ENCODE peak calls at places on chromosomes 7 and 10, in four cellular contexts. K, L, T and M are unnamed samples.

GRCh38 chr10:77004917-77005564 is 632.6 kb downstream of the KCNMA1 start:
- DNase-seq in K (no peak), L (peak), T (no peak), M (no peak)

GRCh38 chr7:46759711-46760480 is 822.0 kb downstream of the TNS3 start:
- DNase-seq in K (no peak), L (no peak), T (no peak), M (no peak)

GRCh38 chr10:49738616-49739360 is 23.3 kb downstream of the OGDHL start:
- DNase-seq in K (no peak), L (no peak), T (peak), M (no peak)

GRCh38 chr7:151853896-151854807 is 22.8 kb downstream of the PRKAG2 start:
- DNase-seq in K (peak), L (no peak), T (no peak), M (no peak)

GRCh38 chr10:79178614-79179403 is 110.0 kb downstream of the ZMIZ1 start:
- DNase-seq in K (peak), L (peak), T (no peak), M (no peak)

GRCh38 chr7:150444674-150445365 is 5.6 kb upstream of the GIMAP8 start:
- DNase-seq in K (no peak), L (no peak), T (no peak), M (no peak)

GRCh38 chr10:75772153-75772887 is 340.9 kb downstream of the LRMDA start:
- DNase-seq in K (no peak), L (no peak), T (no peak), M (no peak)

GRCh38 chr7:4832711-4833110 is 29.1 kb downstream of the PAPOLB start:
- DNase-seq in K (no peak), L (no peak), T (no peak), M (no peak)

GRCh38 chr10:20624642-20625041 is 272.5 kb downstream of the NEBL start:
- DNase-seq in K (no peak), L (no peak), T (no peak), M (no peak)

GRCh38 chr7:134368851-134369533 is 52.3 kb upstream of the SLC35B4 start:
- DNase-seq in K (no peak), L (peak), T (no peak), M (no peak)

GRCh38 chr10:2222631-2223030 is 485.3 kb upstream of the ADARB2 start:
- DNase-seq in K (no peak), L (no peak), T (no peak), M (no peak)

GRCh38 chr7:74403521-74404387 is 50.0 kb upstream of the GTF2IRD1 start:
- DNase-seq in K (no peak), L (no peak), T (no peak), M (no peak)